ENCODE peak calls at places on chromosome 18, in seven cellular contexts. One of them, this sample, is unnamed.

GRCh38 chr18:71899183-71899582 is 645.0 kb downstream of the CBLN2 start:
- DNase-seq in HL-60: no peak
- DNase-seq in caudate nucleus: no peak
- DNase-seq in RPMI8226: no peak
- DNase-seq in posterior cingulate gyrus: no peak
- DNase-seq in nucleus accumbens: no peak
- DNase-seq in endothelial cell of umbilical vein: no peak
- DNase-seq in this sample: no peak

GRCh38 chr18:23071285-23071684 is 64.0 kb upstream of the CABLES1 start:
- DNase-seq in HL-60: peak; percentile 99
- DNase-seq in caudate nucleus: no peak
- DNase-seq in RPMI8226: peak; percentile 77
- DNase-seq in posterior cingulate gyrus: no peak
- DNase-seq in nucleus accumbens: no peak
- DNase-seq in endothelial cell of umbilical vein: no peak
- DNase-seq in this sample: peak; percentile 80

GRCh38 chr18:75183973-75184372 is 25.0 kb downstream of the PTGR3 start:
- DNase-seq in HL-60: no peak
- DNase-seq in caudate nucleus: no peak
- DNase-seq in RPMI8226: no peak
- DNase-seq in posterior cingulate gyrus: no peak
- DNase-seq in nucleus accumbens: no peak
- DNase-seq in endothelial cell of umbilical vein: no peak
- DNase-seq in this sample: no peak

GRCh38 chr18:45050712-45051639 is 370.3 kb downstream of the SETBP1 start:
- DNase-seq in HL-60: no peak
- DNase-seq in caudate nucleus: no peak
- DNase-seq in RPMI8226: no peak
- DNase-seq in posterior cingulate gyrus: no peak
- DNase-seq in nucleus accumbens: no peak
- DNase-seq in endothelial cell of umbilical vein: peak; percentile 86
- DNase-seq in this sample: no peak

GRCh38 chr18:48866028-48866733 is 84.6 kb downstream of the SMAD7 start:
- DNase-seq in HL-60: no peak
- DNase-seq in caudate nucleus: no peak
- DNase-seq in RPMI8226: peak; percentile 92
- DNase-seq in posterior cingulate gyrus: peak; percentile 90
- DNase-seq in nucleus accumbens: peak; percentile 19
- DNase-seq in endothelial cell of umbilical vein: peak; percentile 91
- DNase-seq in this sample: no peak

GRCh38 chr18:74342416-74343043 is 26.9 kb downstream of the C18orf63 start:
- DNase-seq in HL-60: peak; percentile 25
- DNase-seq in caudate nucleus: no peak
- DNase-seq in RPMI8226: peak; percentile 60
- DNase-seq in posterior cingulate gyrus: no peak
- DNase-seq in nucleus accumbens: no peak
- DNase-seq in endothelial cell of umbilical vein: peak; percentile 67
- DNase-seq in this sample: no peak

GRCh38 chr18:79567481-79568147 is 112.0 kb upstream of the CTDP1 start:
- DNase-seq in HL-60: no peak
- DNase-seq in caudate nucleus: no peak
- DNase-seq in RPMI8226: no peak
- DNase-seq in posterior cingulate gyrus: peak; percentile 30
- DNase-seq in nucleus accumbens: no peak
- DNase-seq in endothelial cell of umbilical vein: peak; percentile 80
- DNase-seq in this sample: peak; percentile 35

GRCh38 chr18:26703170-26703933 is 155.0 kb upstream of the KCTD1 start:
- DNase-seq in HL-60: no peak
- DNase-seq in caudate nucleus: no peak
- DNase-seq in RPMI8226: peak; percentile 20
- DNase-seq in posterior cingulate gyrus: no peak
- DNase-seq in nucleus accumbens: no peak
- DNase-seq in endothelial cell of umbilical vein: no peak
- DNase-seq in this sample: no peak

GRCh38 chr18:79634593-79634992 is 45.0 kb upstream of the CTDP1 start:
- DNase-seq in HL-60: no peak
- DNase-seq in caudate nucleus: no peak
- DNase-seq in RPMI8226: no peak
- DNase-seq in posterior cingulate gyrus: no peak
- DNase-seq in nucleus accumbens: no peak
- DNase-seq in endothelial cell of umbilical vein: no peak
- DNase-seq in this sample: no peak

GRCh38 chr18:13313006-13313661 is 94.6 kb downstream of the LDLRAD4 start:
- DNase-seq in HL-60: no peak
- DNase-seq in caudate nucleus: no peak
- DNase-seq in RPMI8226: no peak
- DNase-seq in posterior cingulate gyrus: no peak
- DNase-seq in nucleus accumbens: no peak
- DNase-seq in endothelial cell of umbilical vein: no peak
- DNase-seq in this sample: no peak

This sample was measured in CD14-positive monocyte.